ENCODE peak calls at places on chromosomes 6 and 20, in four cellular contexts. One of them, this sample, is unnamed.

GRCh38 chr6:85726206-85726605 is 83.5 kb upstream of the SYNCRIP start:
- DNase-seq in hippocampal formation: no peak
- DNase-seq in stimulated activated CD4-positive, alpha-beta T cell treated with anti-CD3 and anti-CD28 coated beads, Interleukin-1b, Interleukin-23, amount 100 ng/mL, for 4 hours: no peak
- DNase-seq in breast epithelium: no peak
- DNase-seq in this sample: no peak

GRCh38 chr6:41636803-41637178 is 1.5 kb upstream of the MDFI start:
- DNase-seq in hippocampal formation: no peak
- DNase-seq in stimulated activated CD4-positive, alpha-beta T cell treated with anti-CD3 and anti-CD28 coated beads, Interleukin-1b, Interleukin-23, amount 100 ng/mL, for 4 hours: no peak
- DNase-seq in breast epithelium: peak; percentile 77
- DNase-seq in this sample: peak; percentile 87

GRCh38 chr20:19895761-19896160 is 121.4 kb upstream of the NAA20 start:
- DNase-seq in breast epithelium: no peak
- DNase-seq in stimulated activated CD4-positive, alpha-beta T cell treated with anti-CD3 and anti-CD28 coated beads, Interleukin-1b, Interleukin-23, amount 100 ng/mL, for 4 hours: no peak
- DNase-seq in hippocampal formation: no peak
- DNase-seq in this sample: no peak

GRCh38 chr6:29887330-29887818 is 55.0 kb upstream of the HLA-A start:
- DNase-seq in breast epithelium: no peak
- DNase-seq in stimulated activated CD4-positive, alpha-beta T cell treated with anti-CD3 and anti-CD28 coated beads, Interleukin-1b, Interleukin-23, amount 100 ng/mL, for 4 hours: peak; percentile 7
- DNase-seq in hippocampal formation: peak; percentile 4
- DNase-seq in this sample: peak; percentile 60

GRCh38 chr6:70456725-70457124 is 43.4 kb downstream of the FAM135A start:
- DNase-seq in hippocampal formation: no peak
- DNase-seq in breast epithelium: no peak
- DNase-seq in stimulated activated CD4-positive, alpha-beta T cell treated with anti-CD3 and anti-CD28 coated beads, Interleukin-1b, Interleukin-23, amount 100 ng/mL, for 4 hours: no peak
- DNase-seq in this sample: no peak

GRCh38 chr6:72238900-72239299 is 352.6 kb downstream of the RIMS1 start:
- DNase-seq in stimulated activated CD4-positive, alpha-beta T cell treated with anti-CD3 and anti-CD28 coated beads, Interleukin-1b, Interleukin-23, amount 100 ng/mL, for 4 hours: no peak
- DNase-seq in hippocampal formation: no peak
- DNase-seq in breast epithelium: no peak
- DNase-seq in this sample: no peak

GRCh38 chr6:111417181-111417585 is 65.8 kb downstream of the REV3L start:
- DNase-seq in breast epithelium: no peak
- DNase-seq in stimulated activated CD4-positive, alpha-beta T cell treated with anti-CD3 and anti-CD28 coated beads, Interleukin-1b, Interleukin-23, amount 100 ng/mL, for 4 hours: no peak
- DNase-seq in hippocampal formation: peak; percentile 47
- DNase-seq in this sample: no peak

GRCh38 chr20:45341939-45342862 is 6.0 kb downstream of the SDC4 start:
- DNase-seq in stimulated activated CD4-positive, alpha-beta T cell treated with anti-CD3 and anti-CD28 coated beads, Interleukin-1b, Interleukin-23, amount 100 ng/mL, for 4 hours: no peak
- DNase-seq in hippocampal formation: peak; percentile 46
- DNase-seq in breast epithelium: peak; percentile 89
- DNase-seq in this sample: peak; percentile 92

GRCh38 chr20:48618052-48618451 is 209.7 kb downstream of the PREX1 start:
- DNase-seq in breast epithelium: no peak
- DNase-seq in hippocampal formation: no peak
- DNase-seq in stimulated activated CD4-positive, alpha-beta T cell treated with anti-CD3 and anti-CD28 coated beads, Interleukin-1b, Interleukin-23, amount 100 ng/mL, for 4 hours: no peak
- DNase-seq in this sample: no peak

GRCh38 chr6:83044211-83044768 is 21.4 kb downstream of the UBE3D start:
- DNase-seq in stimulated activated CD4-positive, alpha-beta T cell treated with anti-CD3 and anti-CD28 coated beads, Interleukin-1b, Interleukin-23, amount 100 ng/mL, for 4 hours: no peak
- DNase-seq in breast epithelium: no peak
- DNase-seq in hippocampal formation: no peak
- DNase-seq in this sample: no peak

GRCh38 chr6:139479433-139480222 is 105.2 kb upstream of the CITED2 start:
- DNase-seq in stimulated activated CD4-positive, alpha-beta T cell treated with anti-CD3 and anti-CD28 coated beads, Interleukin-1b, Interleukin-23, amount 100 ng/mL, for 4 hours: no peak
- DNase-seq in breast epithelium: no peak
- DNase-seq in hippocampal formation: no peak
- DNase-seq in this sample: no peak

GRCh38 chr6:167825759-167826229 is 917 bp upstream of the AFDN start:
- DNase-seq in breast epithelium: peak; percentile 57
- DNase-seq in hippocampal formation: no peak
- DNase-seq in stimulated activated CD4-positive, alpha-beta T cell treated with anti-CD3 and anti-CD28 coated beads, Interleukin-1b, Interleukin-23, amount 100 ng/mL, for 4 hours: no peak
- DNase-seq in this sample: peak; percentile 74

GRCh38 chr6:139112146-139112545 is 22.7 kb upstream of the HECA start:
- DNase-seq in breast epithelium: no peak
- DNase-seq in stimulated activated CD4-positive, alpha-beta T cell treated with anti-CD3 and anti-CD28 coated beads, Interleukin-1b, Interleukin-23, amount 100 ng/mL, for 4 hours: no peak
- DNase-seq in hippocampal formation: no peak
- DNase-seq in this sample: no peak